ENCODE peak calls at places on chromosomes 1 and 21, in nine cellular contexts. W, K, S, Z, J, P, X, C and B are unnamed samples.

GRCh38 chr1:68101829-68102228 is 51.4 kb upstream of the DIRAS3 start:
- DNase-seq in X (no peak), S (no peak), C (no peak), W (no peak), K (no peak), J (no peak), Z (no peak), P (no peak), B (no peak)

GRCh38 chr1:40784771-40785151 is 1.2 kb downstream of the KCNQ4 start:
- DNase-seq in S (no peak), P (no peak), J (no peak), W (no peak), Z (no peak), X (no peak), C (no peak), K (no peak), B (no peak)

GRCh38 chr1:52368383-52369172 is 2.6 kb upstream of the CC2D1B start:
- DNase-seq in X (peak), K (peak), C (peak), S (peak), W (peak), Z (peak), P (peak), J (peak), B (peak)

GRCh38 chr21:33642896-33643657 is 776 bp downstream of the ITSN1 start:
- DNase-seq in J (peak), Z (peak), X (no peak), C (peak), K (peak), P (peak), S (peak), W (peak), B (no peak)

GRCh38 chr21:33682992-33683627 is 40.8 kb downstream of the ITSN1 start:
- DNase-seq in S (peak), Z (no peak), C (peak), K (no peak), W (peak), J (peak), X (peak), P (no peak), B (peak)

GRCh38 chr1:45746922-45747321 is 3.5 kb downstream of the IPP start:
- DNase-seq in C (no peak), W (no peak), P (no peak), K (no peak), S (no peak), Z (no peak), X (no peak), J (no peak), B (no peak)

GRCh38 chr1:222370911-222371717 is 176.8 kb downstream of the HHIPL2 start:
- DNase-seq in S (peak), C (peak), X (no peak), W (no peak), K (no peak), Z (no peak), J (peak), P (no peak), B (no peak)

GRCh38 chr1:19872190-19872589 is 10.0 kb upstream of the OTUD3 start:
- DNase-seq in S (peak), Z (no peak), W (peak), P (no peak), J (no peak), C (no peak), X (peak), K (no peak), B (peak)

GRCh38 chr1:160620942-160621632 is 25.8 kb downstream of the SLAMF1 start:
- DNase-seq in C (no peak), K (no peak), S (no peak), Z (no peak), X (no peak), P (no peak), W (no peak), J (no peak), B (no peak)

GRCh38 chr21:22575165-22575584 is 1577.0 kb downstream of the NCAM2 start:
- DNase-seq in J (no peak), X (no peak), W (peak), Z (no peak), K (peak), S (no peak), C (no peak), P (no peak), B (no peak)

GRCh38 chr1:211648980-211649934 is 26.2 kb downstream of the NEK2 start:
- DNase-seq in W (peak), P (no peak), S (peak), Z (no peak), X (no peak), K (no peak), J (peak), C (peak), B (no peak)

GRCh38 chr1:159211331-159212136 is 6.9 kb downstream of the ACKR1 start:
- DNase-seq in K (peak), P (no peak), X (no peak), J (no peak), C (peak), Z (no peak), W (peak), S (peak), B (no peak)

GRCh38 chr1:243510928-243511327 is 255.1 kb downstream of the SDCCAG8 start:
- DNase-seq in C (no peak), W (no peak), K (no peak), J (no peak), P (no peak), S (no peak), X (no peak), Z (no peak), B (no peak)

GRCh38 chr1:28392027-28392652 is 22.6 kb downstream of the PHACTR4 start:
- DNase-seq in Z (no peak), X (peak), J (peak), K (no peak), S (peak), P (no peak), W (peak), C (peak), B (no peak)

GRCh38 chr1:188988589-188988988 is 1489.1 kb downstream of the BRINP3 start:
- DNase-seq in J (no peak), K (no peak), Z (no peak), S (peak), W (no peak), C (peak), X (no peak), P (no peak), B (no peak)

DNA sequence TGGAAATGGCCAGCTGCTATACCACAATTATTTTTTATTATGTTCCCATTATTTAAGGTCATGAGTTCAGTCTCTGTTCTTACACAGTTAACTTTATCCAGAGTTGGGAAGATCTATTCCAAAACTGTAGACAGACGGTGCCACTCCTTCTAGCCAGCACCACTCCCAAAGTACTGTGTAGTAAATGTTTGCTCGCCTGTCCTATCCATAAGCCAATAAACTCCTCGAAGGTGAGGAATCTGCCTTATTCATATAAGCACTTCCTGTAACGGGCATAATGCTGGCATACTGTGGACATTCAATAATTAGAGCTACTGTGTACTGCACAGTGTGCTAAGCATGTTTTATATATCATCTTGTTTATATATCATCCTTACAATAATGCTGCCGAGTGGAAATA is 26.1 kb upstream of the STMN1 start:
- DNase-seq in S (no peak), Z (no peak), P (no peak), K (no peak), J (no peak), W (no peak), X (no peak), C (no peak), B (no peak)
- H3K27ac ChIP-seq in S (no peak), Z (no peak), P (no peak), K (no peak), J (no peak), W (no peak), X (no peak), C (no peak), B (no peak)

DNA sequence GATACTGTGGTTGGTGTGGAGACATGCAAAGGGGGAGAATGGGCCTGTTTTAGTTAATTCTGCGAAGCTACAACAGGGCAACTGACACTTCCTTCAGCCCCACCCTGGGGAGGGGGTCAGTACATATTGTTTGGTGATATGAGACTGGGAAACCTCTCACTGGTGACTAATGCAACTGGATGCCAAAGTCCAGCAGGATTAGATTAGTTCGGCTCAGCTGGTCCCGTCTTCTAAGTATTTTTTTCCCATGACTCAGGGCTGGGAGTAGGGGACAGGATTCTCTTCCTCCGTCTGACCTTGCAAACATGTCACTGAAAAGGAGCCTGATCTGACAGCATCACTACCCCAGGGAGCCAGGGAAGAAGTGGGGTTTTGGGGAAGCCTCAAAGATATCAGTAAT is 42.9 kb downstream of the PLXNA2 start:
- DNase-seq in J (peak), S (peak), C (peak), Z (no peak), P (peak), W (peak), X (peak), K (no peak), B (no peak)
- H3K27ac ChIP-seq in J (peak), S (peak), C (peak), Z (peak), P (peak), W (no peak), X (peak), K (peak), B (peak)

GRCh38 chr1:225885336-225885735 is 3.2 kb upstream of the TMEM63A start:
- DNase-seq in C (no peak), Z (no peak), X (no peak), J (no peak), W (no peak), K (no peak), P (no peak), S (no peak), B (no peak)

GRCh38 chr1:225888289-225888897 is 553 bp downstream of the LEFTY1 start:
- DNase-seq in K (no peak), X (no peak), W (no peak), J (no peak), S (no peak), C (no peak), Z (no peak), P (no peak), B (no peak)

GRCh38 chr1:225888898-225889690 is at the start of gene LEFTY1:
- DNase-seq in Z (no peak), C (no peak), P (no peak), S (no peak), K (peak), J (no peak), W (no peak), X (no peak), B (no peak)

GRCh38 chr1:225886159-225887029 is 2.6 kb downstream of the LEFTY1 start:
- DNase-seq in J (no peak), P (no peak), K (no peak), Z (no peak), W (no peak), X (peak), C (peak), S (no peak), B (no peak)

GRCh38 chr1:225887030-225887314 is 2.0 kb downstream of the LEFTY1 start:
- DNase-seq in S (no peak), X (no peak), P (no peak), K (no peak), J (no peak), C (no peak), Z (no peak), W (no peak), B (no peak)
- H3K27ac ChIP-seq in S (no peak), X (no peak), P (no peak), K (no peak), J (no peak), C (no peak), Z (no peak), W (no peak), B (no peak)

GRCh38 chr1:220294754-220295419 is 22.6 kb upstream of the RAB3GAP2 start:
- DNase-seq in J (no peak), W (no peak), Z (no peak), K (no peak), X (no peak), C (no peak), S (no peak), P (no peak), B (no peak)
- H3K27ac ChIP-seq in J (no peak), W (no peak), Z (no peak), K (no peak), X (no peak), C (no peak), S (no peak), P (no peak), B (no peak)

DNA sequence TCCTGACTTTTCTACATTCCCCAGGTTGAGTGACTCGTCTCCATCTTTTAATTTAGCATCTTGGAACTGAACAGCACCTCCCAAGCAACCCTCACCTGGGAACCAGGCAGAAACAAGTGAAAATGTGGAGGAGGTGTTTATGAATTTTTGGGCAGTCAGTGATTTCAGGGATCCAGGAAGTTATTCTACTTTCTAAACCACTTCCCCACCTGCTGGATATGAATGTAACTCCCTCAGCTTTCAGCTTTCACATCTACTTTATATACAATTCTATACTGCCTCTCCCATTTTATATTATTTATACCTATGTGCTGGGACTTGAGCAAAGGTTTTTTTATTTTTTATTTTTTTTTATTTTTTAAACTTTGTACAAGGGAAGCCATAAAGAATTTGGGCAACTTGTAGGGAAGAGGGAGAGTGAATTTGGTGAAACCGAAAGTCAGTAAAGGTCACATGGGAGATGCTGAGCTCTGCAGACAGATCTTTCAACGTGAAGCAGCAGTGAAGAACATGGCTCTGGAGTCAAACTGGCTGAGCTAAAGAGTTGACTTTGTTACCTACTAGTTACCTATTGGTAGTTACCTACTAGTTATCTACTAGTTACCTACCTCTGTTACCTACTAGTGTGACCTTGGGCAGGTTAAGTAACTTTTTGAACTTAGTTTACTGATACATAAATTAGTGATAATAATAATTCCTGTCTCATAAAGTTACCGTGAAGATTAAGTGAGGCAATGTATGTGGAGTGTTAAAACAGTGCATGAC is 45.5 kb downstream of the DDR2 start:
- DNase-seq in X (no peak), P (no peak), J (no peak), C (no peak), W (no peak), Z (no peak), S (no peak), K (no peak), B (no peak)
- H3K27ac ChIP-seq in X (no peak), P (peak), J (no peak), C (no peak), W (peak), Z (peak), S (no peak), K (no peak), B (no peak)

DNA sequence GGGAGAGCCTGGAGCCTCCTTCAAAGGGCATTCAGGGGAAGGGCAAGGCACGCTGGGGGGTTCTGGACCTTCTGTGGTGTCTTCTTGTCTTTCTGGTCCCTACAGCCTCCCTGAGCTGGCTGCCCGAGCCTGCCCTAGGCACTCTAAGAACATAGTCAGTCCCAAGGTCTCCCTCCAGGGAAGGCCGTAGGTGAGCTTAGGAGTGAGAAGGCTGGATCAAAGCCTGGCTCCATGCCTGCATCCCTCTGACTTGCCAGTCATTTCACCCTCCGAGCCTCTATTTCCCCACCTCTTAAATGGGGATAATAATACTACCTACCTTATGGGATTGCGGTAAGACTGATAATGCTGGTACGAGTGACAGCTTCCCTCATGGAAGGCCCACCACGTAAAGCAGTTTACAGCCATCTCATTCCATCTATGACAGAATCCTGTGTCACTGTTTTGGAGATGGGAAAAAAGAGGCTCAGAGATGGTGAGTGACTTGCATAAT is 20.8 kb downstream of the PTPRF start:
- DNase-seq in C (no peak), S (no peak), J (no peak), K (no peak), Z (peak), X (no peak), W (no peak), P (no peak), B (no peak)
- H3K27ac ChIP-seq in C (no peak), S (peak), J (no peak), K (no peak), Z (no peak), X (no peak), W (no peak), P (no peak), B (no peak)